ENCODE peak calls at places on chromosomes 5 and 9, in five cellular contexts. J is heart left ventricle, R is uterus, N is H1, T is IMR-90. K is an unnamed sample.

GRCh38 chr5:6593148-6594016 is 39.5 kb downstream of the NSUN2 start:
- DNase-seq in J (no peak), R (no peak), N (no peak), T (no peak), K (no peak)

GRCh38 chr9:121318631-121319393 is 50.9 kb downstream of the GSN start:
- DNase-seq in J (peak; percentile 32), R (peak; percentile 25), N (no peak), T (no peak), K (peak; percentile 61)

GRCh38 chr9:16344343-16344742 is 526.1 kb downstream of the BNC2 start:
- DNase-seq in J (no peak), R (peak; percentile 69), N (no peak), T (peak; percentile 93), K (no peak)

GRCh38 chr9:132743886-132744544 is 73.8 kb downstream of the GTF3C4 start:
- DNase-seq in J (no peak), R (no peak), N (no peak), T (no peak), K (peak; percentile 44)

GRCh38 chr5:137315534-137316345 is 183.4 kb downstream of the SPOCK1 start:
- DNase-seq in J (no peak), R (no peak), N (no peak), T (no peak), K (no peak)

GRCh38 chr5:112795944-112796678 is 58.4 kb downstream of the APC start:
- DNase-seq in J (no peak), R (no peak), N (no peak), T (no peak), K (no peak)

GRCh38 chr5:66659780-66660179 is 63.6 kb downstream of the MAST4 start:
- DNase-seq in J (no peak), R (no peak), N (no peak), T (no peak), K (no peak)

GRCh38 chr9:15349892-15350761 is 43.1 kb upstream of the TTC39B start:
- DNase-seq in J (no peak), R (no peak), N (no peak), T (peak; percentile 18), K (no peak)

GRCh38 chr5:34669931-34670516 is 13.9 kb downstream of the RAI14 start:
- DNase-seq in J (no peak), R (no peak), N (no peak), T (peak; percentile 48), K (no peak)

GRCh38 chr5:176553260-176554085 is 4.3 kb downstream of the CDHR2 start:
- DNase-seq in J (no peak), R (no peak), N (no peak), T (no peak), K (no peak)

GRCh38 chr5:14257995-14258403 is 114.9 kb downstream of the TRIO start:
- DNase-seq in J (no peak), R (no peak), N (no peak), T (no peak), K (no peak)

GRCh38 chr9:34562136-34562745 is 27.3 kb downstream of the CNTFR start:
- DNase-seq in J (no peak), R (no peak), N (peak; percentile 87), T (no peak), K (no peak)

GRCh38 chr5:6721442-6721841 is 8.2 kb downstream of the TENT4A start:
- DNase-seq in J (no peak), R (no peak), N (no peak), T (no peak), K (no peak)

GRCh38 chr9:38622083-38622674 is 1.8 kb upstream of the ANKRD18A start:
- DNase-seq in J (no peak), R (no peak), N (peak; percentile 73), T (no peak), K (peak; percentile 82)

GRCh38 chr5:124782262-124782661 is 35.8 kb upstream of the ZNF608 start:
- DNase-seq in J (no peak), R (no peak), N (no peak), T (no peak), K (no peak)

GRCh38 chr5:59745422-59745863 is 148.1 kb downstream of the PDE4D start:
- DNase-seq in J (peak; percentile 34), R (peak; percentile 36), N (no peak), T (peak; percentile 66), K (no peak)

GRCh38 chr5:115815693-115816225 is 700 bp downstream of the CDO1 start:
- DNase-seq in J (peak; percentile 29), R (no peak), N (peak; percentile 66), T (no peak), K (no peak)

GRCh38 chr5:63125862-63126261 is 547.2 kb downstream of the LRRC70 start:
- DNase-seq in J (no peak), R (no peak), N (no peak), T (peak; percentile 33), K (no peak)

GRCh38 chr5:142017832-142018427 is 5.1 kb upstream of the GNPDA1 start:
- DNase-seq in J (no peak), R (no peak), N (no peak), T (peak; percentile 75), K (no peak)

GRCh38 chr9:121222524-121223171 is 21.0 kb upstream of the RAB14 start:
- DNase-seq in J (no peak), R (no peak), N (no peak), T (peak; percentile 61), K (no peak)

GRCh38 chr5:172768573-172769323 is 2.2 kb downstream of the DUSP1 start:
- DNase-seq in J (no peak), R (peak; percentile 44), N (no peak), T (peak; percentile 72), K (peak; percentile 86)

GRCh38 chr9:118059520-118060278 is 355.5 kb downstream of the TLR4 start:
- DNase-seq in J (peak; percentile 16), R (no peak), N (peak; percentile 51), T (no peak), K (no peak)

DNA sequence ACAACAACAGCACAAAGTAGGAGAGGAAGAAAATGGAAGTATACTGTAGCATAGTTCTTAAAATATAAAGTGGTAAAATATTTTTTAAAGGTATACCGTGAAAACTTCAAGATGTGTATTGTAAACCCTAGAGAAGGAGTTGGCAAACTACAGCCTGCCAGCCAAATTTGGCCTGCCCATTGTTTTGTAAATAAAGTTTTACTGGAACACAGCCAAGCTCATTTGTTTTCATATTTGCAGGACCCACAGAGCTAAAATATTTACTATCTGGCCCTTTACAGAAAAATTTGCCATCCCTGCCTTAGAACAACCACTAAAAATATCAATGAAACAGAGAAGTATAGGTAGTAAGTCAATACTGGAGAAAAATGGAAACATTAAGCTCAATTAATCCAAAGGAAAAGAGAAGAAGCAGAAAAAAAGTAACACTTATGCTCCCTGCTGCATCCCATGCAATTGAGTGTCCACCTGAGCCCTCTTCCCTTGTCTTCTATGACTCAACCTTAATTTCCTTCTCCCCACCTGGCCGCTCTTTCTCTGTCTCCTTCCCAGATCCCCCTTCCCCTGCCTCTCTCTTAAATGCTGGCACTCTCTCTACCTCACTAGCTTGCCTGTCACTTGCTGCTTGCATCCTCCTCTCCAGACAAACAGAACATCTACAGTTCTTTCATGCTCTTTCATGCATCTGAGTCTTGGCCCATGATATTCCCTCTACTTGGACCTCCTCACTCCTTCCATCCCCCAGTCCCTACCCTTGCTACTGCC is 50.6 kb upstream of the FER start:
- DNase-seq in J (no peak), R (no peak), N (no peak), T (no peak), K (no peak)
- TF ChIP-seq POLR2A in J (no peak), R (no peak), N (no peak), T (no peak), K (no peak)

GRCh38 chr9:21362287-21362686 is 5.6 kb downstream of the IFNA13 start:
- DNase-seq in J (no peak), R (no peak), N (no peak), T (no peak), K (no peak)

DNA sequence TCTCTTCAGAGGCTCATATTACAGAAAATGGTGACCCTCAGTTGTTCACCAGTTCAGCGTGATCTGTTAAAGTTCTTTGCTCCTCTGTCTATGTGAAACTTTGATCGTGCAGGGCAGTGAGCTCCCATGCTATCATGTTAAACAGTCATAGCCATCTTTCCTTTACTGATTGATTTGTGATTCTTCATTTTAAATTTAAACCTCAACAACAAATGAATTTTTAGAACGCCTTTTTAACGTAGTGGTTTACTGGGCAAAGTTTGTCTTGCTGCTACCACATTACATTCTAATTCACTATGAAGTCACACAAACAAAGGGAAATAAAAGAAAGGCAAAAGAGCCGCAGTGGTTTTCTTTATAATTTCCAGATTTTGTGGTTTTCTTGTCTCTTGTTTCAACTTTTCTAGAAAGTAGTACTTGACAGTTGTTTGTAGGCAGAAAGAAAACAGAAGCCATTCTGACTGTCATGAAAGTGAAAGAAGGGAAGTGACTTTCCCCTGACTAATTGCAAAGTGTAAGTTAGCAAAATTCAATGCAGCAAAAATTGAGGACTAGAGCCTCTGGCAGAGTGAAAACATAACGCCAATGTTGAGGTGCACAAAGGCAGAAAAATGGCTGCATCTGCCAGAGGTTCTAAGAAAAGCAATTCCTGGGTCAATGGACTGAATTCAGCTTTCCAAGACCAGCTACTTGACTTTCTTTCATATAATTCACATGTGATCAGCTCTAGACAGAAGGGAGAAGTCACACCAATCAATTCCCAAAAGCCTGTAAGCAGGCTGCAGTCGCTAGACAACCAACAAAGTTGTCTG is 7.0 kb upstream of the IFNA6 start:
- DNase-seq in J (no peak), R (no peak), N (no peak), T (no peak), K (no peak)
- H3K27ac ChIP-seq in J (no peak overlapping the region), R (no peak overlapping the region), N (no peak overlapping the region), T (no peak overlapping the region), K (peak overlapping the region; percentile 46)

DNA sequence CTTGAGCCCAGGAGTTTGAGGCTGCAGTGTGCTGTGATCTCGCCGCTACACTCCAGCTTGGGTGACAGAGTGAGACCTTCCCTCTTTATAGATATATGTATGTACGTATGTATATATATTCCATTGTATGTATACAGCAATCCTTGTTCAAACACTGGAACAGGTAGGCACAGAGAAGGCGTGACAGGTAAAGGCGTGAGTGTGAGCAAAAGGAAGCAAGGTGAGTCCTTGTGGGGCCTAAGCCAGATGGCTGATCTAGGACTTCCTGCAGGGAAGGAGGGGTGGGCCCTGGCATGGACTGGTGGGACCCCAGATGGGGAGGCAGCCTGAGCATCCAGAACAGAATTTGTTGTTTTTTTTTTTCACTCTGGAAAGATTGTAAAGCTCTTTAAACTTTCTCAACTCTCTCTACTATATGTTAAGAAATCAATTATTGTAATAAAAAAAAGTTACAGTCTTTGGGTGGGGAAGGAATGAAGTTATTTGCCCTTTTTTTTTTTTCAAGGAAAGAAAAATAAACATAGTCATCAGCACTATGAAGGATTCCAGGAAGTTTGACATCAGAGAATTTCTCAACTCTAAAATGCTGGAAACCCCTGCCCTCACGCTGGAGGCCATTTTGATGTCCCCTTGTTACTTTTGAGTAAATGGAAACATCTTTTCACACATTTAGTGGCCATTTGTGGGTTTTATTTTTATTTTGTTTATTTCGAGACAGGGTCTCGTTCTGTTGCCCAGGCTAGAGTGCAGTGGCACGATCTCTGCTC is 38.9 kb upstream of the STXBP1 start:
- DNase-seq in J (no peak), R (no peak), N (no peak), T (peak; percentile 85), K (no peak)
- H3K4me1 ChIP-seq in J (peaks cover 21% of the 10 kb centered on the region), R (no peaks in the 10 kb centered on the region), N (peaks cover 4% of the 10 kb centered on the region), T (peaks cover 47% of the 10 kb centered on the region), K (peaks cover 38% of the 10 kb centered on the region)

GRCh38 chr9:129177443-129177790 is 644 bp downstream of the IER5L start:
- DNase-seq in J (no peak), R (no peak), N (peak; percentile 79), T (no peak), K (no peak)

GRCh38 chr9:129174724-129175514 is 3.1 kb downstream of the IER5L start:
- DNase-seq in J (peak; percentile 90), R (peak; percentile 95), N (peak; percentile 77), T (peak; percentile 90), K (peak; percentile 86)

GRCh38 chr9:129176786-129177442 is 1.1 kb downstream of the IER5L start:
- DNase-seq in J (peak; percentile 48), R (peak; percentile 52), N (peak; percentile 64), T (peak; percentile 49), K (peak; percentile 86)

GRCh38 chr9:129175515-129175824 is 2.6 kb downstream of the IER5L start:
- DNase-seq in J (no peak), R (no peak), N (no peak), T (no peak), K (no peak)

GRCh38 chr9:129175825-129176633 is 2.0 kb downstream of the IER5L start:
- DNase-seq in J (peak; percentile 84), R (peak; percentile 91), N (peak; percentile 79), T (peak; percentile 88), K (peak; percentile 91)
- TF ChIP-seq POLR2A in J (peak; percentile 51), R (peak; percentile 70), N (no peak), T (peak; percentile 66), K (peak; percentile 34)